ENCODE peak calls at places on chromosomes 12 and 14, in nine cellular contexts. H, C, I, Z, E, N, W, M and S are unnamed samples.

GRCh38 chr12:42638011-42638410 is 48.5 kb upstream of the PRICKLE1 start:
- DNase-seq in H (no peak), C (no peak), I (no peak), Z (no peak), E (no peak), N (no peak), W (no peak), M (no peak), S (no peak)

GRCh38 chr12:53502331-53502730 is 1.2 kb downstream of the TARBP2 start:
- DNase-seq in H (no peak), C (peak), I (peak), Z (no peak), E (no peak), N (no peak), W (no peak), M (peak), S (peak)

GRCh38 chr12:116125981-116126566 is 151.4 kb downstream of the MED13L start:
- DNase-seq in H (no peak), C (no peak), I (no peak), Z (no peak), E (no peak), N (no peak), W (no peak), M (peak), S (no peak)

GRCh38 chr12:94795520-94795919 is 145.2 kb upstream of the TMCC3 start:
- DNase-seq in H (no peak), C (no peak), I (no peak), Z (no peak), E (no peak), N (peak), W (peak), M (peak), S (no peak)

GRCh38 chr14:93009471-93010117 is 86.6 kb downstream of the CHGA start:
- DNase-seq in H (no peak), C (peak), I (no peak), Z (no peak), E (no peak), N (peak), W (no peak), M (peak), S (peak)

GRCh38 chr14:70658899-70659298 is 17.2 kb downstream of the TTC9 start:
- DNase-seq in H (no peak), C (no peak), I (no peak), Z (no peak), E (no peak), N (no peak), W (no peak), M (no peak), S (no peak)

GRCh38 chr14:48973136-48973535 is 613.0 kb downstream of the RPS29 start:
- DNase-seq in H (no peak), C (no peak), I (no peak), Z (no peak), E (no peak), N (no peak), W (peak), M (no peak), S (no peak)

GRCh38 chr14:101980700-101981099 is 16.3 kb downstream of the DYNC1H1 start:
- DNase-seq in H (no peak), C (peak), I (no peak), Z (no peak), E (no peak), N (peak), W (peak), M (peak), S (peak)

GRCh38 chr12:52130695-52131094 is 51.2 kb downstream of the SMIM41 start:
- DNase-seq in H (no peak), C (peak), I (no peak), Z (no peak), E (no peak), N (no peak), W (no peak), M (no peak), S (no peak)

GRCh38 chr14:30443368-30444007 is 115.5 kb upstream of the G2E3 start:
- DNase-seq in H (no peak), C (no peak), I (no peak), Z (no peak), E (peak), N (peak), W (peak), M (peak), S (no peak)

GRCh38 chr12:106127289-106128126 is 11.2 kb downstream of the NUAK1 start:
- DNase-seq in H (no peak), C (peak), I (no peak), Z (no peak), E (no peak), N (no peak), W (no peak), M (no peak), S (no peak)

GRCh38 chr14:106528717-106529116 is 1002.3 kb downstream of the TMEM121 start:
- DNase-seq in H (no peak), C (no peak), I (no peak), Z (no peak), E (no peak), N (no peak), W (no peak), M (no peak), S (no peak)

GRCh38 chr12:129607756-129608155 is 296.1 kb downstream of the TMEM132D start:
- DNase-seq in H (no peak), C (no peak), I (no peak), Z (no peak), E (no peak), N (no peak), W (no peak), M (no peak), S (no peak)

GRCh38 chr12:117063162-117063911 is 35.9 kb downstream of the TESC start:
- DNase-seq in H (peak), C (no peak), I (no peak), Z (peak), E (no peak), N (no peak), W (no peak), M (no peak), S (peak)